ENCODE peak calls at places on chromosomes 16 and 17, in five cellular contexts. M, V, O, Y and W are unnamed samples.

GRCh38 chr17:76032073-76032779 is 5.1 kb upstream of the EVPL start:
- DNase-seq in M (no peak), V (no peak), O (no peak), Y (peak), W (no peak)

GRCh38 chr16:50247906-50248608 is 18.3 kb upstream of the ADCY7 start:
- DNase-seq in M (no peak), V (no peak), O (no peak), Y (no peak), W (no peak)

GRCh38 chr16:30137897-30138296 is 14.9 kb upstream of the MAPK3 start:
- DNase-seq in M (no peak), V (no peak), O (no peak), Y (no peak), W (no peak)

GRCh38 chr17:75565066-75565465 is 22.5 kb upstream of the MYO15B start:
- DNase-seq in M (no peak), V (no peak), O (peak), Y (no peak), W (no peak)

GRCh38 chr17:283911-284675 is 68.5 kb downstream of the RPH3AL start:
- DNase-seq in M (no peak), V (no peak), O (no peak), Y (no peak), W (no peak)

GRCh38 chr17:7582401-7583252 is 1.0 kb upstream of the MPDU1 start:
- DNase-seq in M (no peak), V (no peak), O (no peak), Y (no peak), W (no peak)

GRCh38 chr16:86634290-86634689 is 55.9 kb downstream of the FOXL1 start:
- DNase-seq in M (no peak), V (no peak), O (peak), Y (peak), W (no peak)

GRCh38 chr16:53052519-53053501 is at the start of gene CHD9NB:
- DNase-seq in M (no peak), V (no peak), O (peak), Y (peak), W (no peak)

GRCh38 chr16:67547423-67548264 is 14.7 kb upstream of the CTCF start:
- DNase-seq in M (peak), V (no peak), O (no peak), Y (peak), W (no peak)

GRCh38 chr17:36008998-36009665 is 7.8 kb upstream of the CCL15 start:
- DNase-seq in M (no peak), V (no peak), O (peak), Y (peak), W (no peak)

GRCh38 chr16:49510676-49511305 is 137.2 kb downstream of the C16orf78 start:
- DNase-seq in M (no peak), V (no peak), O (no peak), Y (no peak), W (no peak)

GRCh38 chr17:82217530-82218204 is 5.0 kb upstream of the CCDC57 start:
- DNase-seq in M (no peak), V (no peak), O (peak), Y (peak), W (no peak)

GRCh38 chr16:2856061-2856670 is 1.8 kb downstream of the PRSS22 start:
- DNase-seq in M (no peak), V (no peak), O (no peak), Y (no peak), W (no peak)

GRCh38 chr17:3761918-3762380 is 38.2 kb downstream of the HASPIN start:
- DNase-seq in M (no peak), V (no peak), O (no peak), Y (no peak), W (no peak)

GRCh38 chr16:58042886-58043515 is 17.4 kb downstream of the MMP15 start:
- DNase-seq in M (no peak), V (no peak), O (no peak), Y (no peak), W (no peak)

GRCh38 chr17:50063516-50064252 is 7.8 kb downstream of the ITGA3 start:
- DNase-seq in M (no peak), V (no peak), O (peak), Y (no peak), W (no peak)

GRCh38 chr16:58236231-58236690 is 38.4 kb upstream of the CSNK2A2 start:
- DNase-seq in M (peak), V (peak), O (peak), Y (peak), W (peak)

GRCh38 chr17:61669522-61669921 is 78.5 kb upstream of the NACA2 start:
- DNase-seq in M (no peak), V (no peak), O (no peak), Y (no peak), W (peak)

GRCh38 chr16:67928561-67929364 is 2.9 kb downstream of the CTRL start:
- DNase-seq in M (peak), V (no peak), O (peak), Y (peak), W (peak)

GRCh38 chr17:79023886-79024771 is at the start of gene C1QTNF1:
- DNase-seq in M (no peak), V (no peak), O (no peak), Y (no peak), W (no peak)

GRCh38 chr17:40260528-40260927 is 27.2 kb upstream of the CDC6 start:
- DNase-seq in M (no peak), V (no peak), O (no peak), Y (no peak), W (no peak)

GRCh38 chr17:38358586-38359513 is 7.2 kb downstream of the SOCS7 start:
- DNase-seq in M (no peak), V (no peak), O (no peak), Y (no peak), W (no peak)

GRCh38 chr16:180101-180920 is at the start of gene HBQ1:
- DNase-seq in M (peak), V (peak), O (no peak), Y (peak), W (no peak)

GRCh38 chr17:33749171-33749570 is 456.1 kb upstream of the ASIC2 start:
- DNase-seq in M (no peak), V (no peak), O (no peak), Y (no peak), W (no peak)

GRCh38 chr16:82699711-82700495 is 73.1 kb downstream of the CDH13 start:
- DNase-seq in M (no peak), V (no peak), O (peak), Y (peak), W (no peak)

GRCh38 chr17:10620823-10621222 is 36.3 kb downstream of the MYH3 start:
- DNase-seq in M (no peak), V (no peak), O (no peak), Y (no peak), W (no peak)

GRCh38 chr16:84854759-84855158 is 35.0 kb downstream of the CRISPLD2 start:
- DNase-seq in M (no peak), V (no peak), O (no peak), Y (no peak), W (no peak)

GRCh38 chr16:27792486-27793275 is 242.7 kb downstream of the KATNIP start:
- DNase-seq in M (no peak), V (no peak), O (no peak), Y (no peak), W (no peak)

GRCh38 chr17:49910094-49910857 is 58.7 kb upstream of the DLX4 start:
- DNase-seq in M (no peak), V (no peak), O (peak), Y (peak), W (no peak)

GRCh38 chr16:27405546-27406451 is 3.8 kb downstream of the IL21R start:
- DNase-seq in M (peak), V (no peak), O (no peak), Y (no peak), W (no peak)

GRCh38 chr16:12435730-12436129 is 368.0 kb downstream of the CPPED1 start:
- DNase-seq in M (no peak), V (no peak), O (no peak), Y (no peak), W (no peak)

GRCh38 chr16:89599451-89599858 is 14.0 kb upstream of the DPEP1 start:
- DNase-seq in M (no peak), V (no peak), O (peak), Y (no peak), W (no peak)